ENCODE peak calls at places on chromosomes 7 and 10, in six cellular contexts. N, E, B, H, L and U are unnamed samples.

GRCh38 chr7:45880433-45880860 is 7.6 kb upstream of the CCDC201 start:
- DNase-seq in H (no peak), N (no peak), E (no peak), L (no peak), B (no peak), U (no peak)

GRCh38 chr7:18320971-18321567 is 174.5 kb upstream of the HDAC9 start:
- DNase-seq in H (no peak), L (peak), E (no peak), N (peak), B (no peak), U (no peak)

GRCh38 chr7:149872419-149873073 is 1.2 kb upstream of the ATP6V0E2 start:
- DNase-seq in N (peak), H (peak), B (no peak), E (peak), L (peak), U (peak)

GRCh38 chr10:33982995-33983394 is 648.5 kb upstream of the NRP1 start:
- DNase-seq in N (no peak), E (no peak), B (no peak), L (peak), H (no peak), U (no peak)

GRCh38 chr10:109592391-109592790 is 330.9 kb downstream of the XPNPEP1 start:
- DNase-seq in E (no peak), N (no peak), L (no peak), H (no peak), B (no peak), U (no peak)

GRCh38 chr10:63630928-63631685 is 109.9 kb downstream of the REEP3 start:
- DNase-seq in E (no peak), L (peak), N (peak), B (no peak), H (no peak), U (no peak)

GRCh38 chr10:123140164-123140982 is 4.6 kb downstream of the HMX3 start:
- DNase-seq in E (peak), L (no peak), N (no peak), B (no peak), H (no peak), U (no peak)

GRCh38 chr10:5468262-5469106 is 30.9 kb downstream of the CALML5 start:
- DNase-seq in L (no peak), H (no peak), B (no peak), N (no peak), E (no peak), U (no peak)

GRCh38 chr10:117788911-117789310 is 246.4 kb downstream of the EMX2 start:
- DNase-seq in L (no peak), B (no peak), N (no peak), E (no peak), H (no peak), U (no peak)

GRCh38 chr10:121511943-121512342 is 86.3 kb downstream of the FGFR2 start:
- DNase-seq in N (no peak), B (no peak), E (no peak), L (no peak), H (no peak), U (no peak)

GRCh38 chr10:97000487-97001182 is 168.5 kb downstream of the LCOR start:
- DNase-seq in L (no peak), N (no peak), B (no peak), E (no peak), H (no peak), U (no peak)

GRCh38 chr7:77959080-77959479 is 160.5 kb downstream of the PHTF2 start:
- DNase-seq in L (no peak), N (no peak), B (no peak), E (no peak), H (no peak), U (no peak)

GRCh38 chr10:102335184-102335583 is 60.3 kb upstream of the NFKB2 start:
- DNase-seq in L (no peak), H (peak), E (no peak), B (no peak), N (no peak), U (no peak)

GRCh38 chr10:22690614-22691431 is 23.6 kb downstream of the PIP4K2A start:
- DNase-seq in B (no peak), H (no peak), E (no peak), N (no peak), L (no peak), U (no peak)

DNA sequence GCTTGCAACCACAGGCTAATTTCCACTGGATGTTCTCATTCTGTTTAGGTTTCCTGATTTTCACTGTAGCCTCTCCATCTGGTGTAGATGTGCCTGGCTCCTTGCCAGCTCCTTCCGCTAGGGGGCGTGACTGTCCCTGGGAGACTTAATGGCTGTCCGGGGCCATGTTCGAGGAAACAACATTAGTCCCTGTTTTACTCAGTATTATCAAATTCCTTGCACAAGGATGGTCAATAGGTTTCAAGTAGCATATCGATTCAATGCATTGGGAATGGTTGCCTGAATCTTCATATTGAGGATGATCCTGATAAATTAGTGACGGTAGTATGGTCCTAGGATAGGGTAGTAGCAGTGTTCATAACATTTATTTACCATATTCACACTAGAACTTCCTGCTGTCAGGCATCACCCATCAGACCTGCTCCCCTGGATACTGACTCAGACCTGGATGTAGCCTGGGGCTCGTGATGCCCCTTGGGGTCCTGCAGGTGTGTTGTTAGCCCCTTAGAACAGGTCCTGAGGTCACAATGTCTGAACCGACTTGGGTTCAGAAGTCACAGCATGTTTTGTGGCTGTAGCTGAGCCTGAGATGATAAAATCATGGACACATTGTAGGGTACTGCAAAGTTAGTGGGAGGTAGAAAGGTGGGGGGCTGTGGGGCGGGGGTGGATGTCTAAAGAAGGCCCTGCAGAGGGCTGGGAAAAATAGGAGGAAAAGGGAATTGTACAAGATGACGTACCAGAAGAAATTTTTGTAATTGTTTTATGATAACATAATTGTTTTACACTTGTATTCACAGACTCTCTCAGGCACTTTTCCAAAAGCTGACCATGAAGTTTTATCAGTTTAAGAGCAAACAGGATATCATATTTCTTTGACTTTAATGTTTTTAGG is 8.9 kb upstream of the EXOC6 start:
- DNase-seq in E (peak), N (no peak), H (peak), L (peak), B (peak), U (no peak)
- TF ChIP-seq CTCF in E (peak), N (peak), H (no peak), L (peak), B (peak), U (peak)

GRCh38 chr7:134845461-134845860 is 66.0 kb downstream of the CALD1 start:
- DNase-seq in E (no peak), H (no peak), N (no peak), L (no peak), B (no peak), U (no peak)
- TF ChIP-seq CTCF in E (peak), H (peak), N (peak), L (peak), B (no peak), U (no peak)

GRCh38 chr10:31709028-31709427 is 219.6 kb downstream of the ARHGAP12 start:
- DNase-seq in L (no peak), N (no peak), E (no peak), H (no peak), B (no peak), U (no peak)
- TF ChIP-seq CTCF in L (no peak), N (no peak), E (no peak), H (peak), B (no peak), U (no peak)

GRCh38 chr10:60872451-60872850 is 71.5 kb downstream of the RHOBTB1 start:
- DNase-seq in N (no peak), E (no peak), H (no peak), L (no peak), B (no peak), U (no peak)

GRCh38 chr10:60870803-60871202 is 73.2 kb downstream of the RHOBTB1 start:
- DNase-seq in N (no peak), H (no peak), B (no peak), L (no peak), E (no peak), U (no peak)

GRCh38 chr10:60869916-60870728 is 73.9 kb downstream of the RHOBTB1 start:
- DNase-seq in E (no peak), N (no peak), B (no peak), L (no peak), H (no peak), U (no peak)

GRCh38 chr10:60871215-60871614 is 72.8 kb downstream of the RHOBTB1 start:
- DNase-seq in E (no peak), B (no peak), N (no peak), L (no peak), H (no peak), U (no peak)

DNA sequence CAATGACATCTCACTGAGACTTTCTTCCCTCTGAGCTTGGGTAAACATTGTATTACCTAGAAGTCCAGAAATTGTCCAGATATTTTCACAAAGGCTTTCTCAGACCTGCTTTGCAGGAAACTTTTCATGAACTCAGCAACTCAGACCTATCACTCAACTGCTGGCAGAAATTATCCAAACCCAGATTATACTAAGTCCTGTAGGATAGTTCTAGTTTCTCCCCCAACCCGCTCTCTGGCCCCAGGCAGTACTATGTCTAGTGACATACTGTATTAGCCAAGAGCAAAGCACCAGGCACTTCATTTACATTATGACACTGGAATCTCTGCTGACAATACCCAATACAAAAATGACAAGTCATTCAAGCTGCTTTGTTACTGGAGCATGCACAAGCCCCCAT is 75.0 kb downstream of the RHOBTB1 start:
- DNase-seq in N (no peak), E (no peak), L (no peak), B (no peak), H (no peak), U (no peak)
- TF ChIP-seq CTCF in N (no peak), E (no peak), L (no peak), B (no peak), H (no peak), U (no peak)